ENCODE peak calls at places on chromosomes 3 and 15, in four cellular contexts. One of them, this sample, is unnamed.

GRCh38 chr3:43183456-43183855 is 77.6 kb upstream of the POMGNT2 start:
- DNase-seq in NCI-H2081: no peak
- DNase-seq in HTR-8/SVneo: no peak
- DNase-seq in heart right ventricle: no peak
- DNase-seq in this sample: no peak

GRCh38 chr15:101547737-101548136 is 58.2 kb upstream of the PCSK6 start:
- DNase-seq in NCI-H2081: no peak
- DNase-seq in HTR-8/SVneo: no peak
- DNase-seq in heart right ventricle: no peak
- DNase-seq in this sample: no peak

GRCh38 chr3:172591876-172592771 is 68.9 kb upstream of the TNFSF10 start:
- DNase-seq in NCI-H2081: no peak
- DNase-seq in HTR-8/SVneo: no peak
- DNase-seq in heart right ventricle: no peak
- DNase-seq in this sample: no peak

GRCh38 chr3:71103430-71103881 is 480.1 kb downstream of the FOXP1 start:
- DNase-seq in NCI-H2081: peak
- DNase-seq in HTR-8/SVneo: no peak
- DNase-seq in heart right ventricle: peak
- DNase-seq in this sample: no peak

GRCh38 chr3:112407214-112407887 is 74.4 kb downstream of the CD200 start:
- DNase-seq in NCI-H2081: no peak
- DNase-seq in HTR-8/SVneo: no peak
- DNase-seq in heart right ventricle: no peak
- DNase-seq in this sample: no peak

GRCh38 chr3:128438488-128439072 is 28.1 kb downstream of the DNAJB8 start:
- DNase-seq in NCI-H2081: no peak
- DNase-seq in HTR-8/SVneo: no peak
- DNase-seq in heart right ventricle: no peak
- DNase-seq in this sample: no peak

GRCh38 chr3:59425371-59425770 is 375.5 kb upstream of the CFAP20DC start:
- DNase-seq in NCI-H2081: no peak
- DNase-seq in HTR-8/SVneo: no peak
- DNase-seq in heart right ventricle: no peak
- DNase-seq in this sample: no peak

GRCh38 chr15:27774638-27775037 is 324.5 kb downstream of the OCA2 start:
- DNase-seq in NCI-H2081: no peak
- DNase-seq in HTR-8/SVneo: no peak
- DNase-seq in heart right ventricle: no peak
- DNase-seq in this sample: no peak

GRCh38 chr3:30696403-30696819 is 90.0 kb downstream of the TGFBR2 start:
- DNase-seq in NCI-H2081: no peak
- DNase-seq in HTR-8/SVneo: no peak
- DNase-seq in heart right ventricle: peak
- DNase-seq in this sample: no peak

GRCh38 chr15:78006567-78007205 is 70.8 kb downstream of the TBC1D2B start:
- DNase-seq in NCI-H2081: no peak
- DNase-seq in HTR-8/SVneo: no peak
- DNase-seq in heart right ventricle: peak
- DNase-seq in this sample: no peak

GRCh38 chr3:149660462-149660861 is 2.6 kb upstream of the WWTR1 start:
- DNase-seq in NCI-H2081: no peak
- DNase-seq in HTR-8/SVneo: no peak
- DNase-seq in heart right ventricle: no peak
- DNase-seq in this sample: no peak

GRCh38 chr3:171565133-171565532 is 104.9 kb upstream of the TNIK start:
- DNase-seq in NCI-H2081: no peak
- DNase-seq in HTR-8/SVneo: no peak
- DNase-seq in heart right ventricle: no peak
- DNase-seq in this sample: no peak

GRCh38 chr3:185789891-185790830 is 34.7 kb downstream of the IGF2BP2 start:
- DNase-seq in NCI-H2081: no peak
- DNase-seq in HTR-8/SVneo: no peak
- DNase-seq in heart right ventricle: no peak
- DNase-seq in this sample: no peak

GRCh38 chr3:188264231-188265213 is 110.6 kb downstream of the LPP start:
- DNase-seq in NCI-H2081: no peak
- DNase-seq in HTR-8/SVneo: no peak
- DNase-seq in heart right ventricle: peak
- DNase-seq in this sample: no peak

GRCh38 chr15:51649659-51650521 is 27.3 kb upstream of the DMXL2 start:
- DNase-seq in NCI-H2081: peak
- DNase-seq in HTR-8/SVneo: peak
- DNase-seq in heart right ventricle: peak
- DNase-seq in this sample: no peak

This sample was measured in spleen.